ENCODE peak calls at places on chromosomes 2 and 18, in five cellular contexts. T is neural progenitor cell, B is IMR-90, A is PC-3, D is GM23338. M is an unnamed sample.

GRCh38 chr2:234533631-234534030 is 36.8 kb upstream of the ARL4C start:
- DNase-seq in D (peak; percentile 34), B (no peak), A (no peak), T (peak; percentile 61), M (no peak)

GRCh38 chr2:29916571-29916970 is 4.8 kb downstream of the ALK start:
- DNase-seq in B (no peak), A (peak; percentile 43), T (no peak), D (no peak), M (no peak)

GRCh38 chr2:230872151-230872967 is 7.6 kb downstream of the ITM2C start:
- DNase-seq in B (no peak), D (no peak), T (no peak), A (no peak), M (no peak)

GRCh38 chr2:2107140-2107539 is 223.9 kb downstream of the MYT1L start:
- DNase-seq in B (no peak), D (no peak), A (no peak), T (no peak), M (no peak)

GRCh38 chr18:49022311-49023280 is 71.8 kb upstream of the SMAD7 start:
- DNase-seq in A (no peak), B (no peak), D (no peak), T (no peak), M (peak; percentile 19)

GRCh38 chr2:219687882-219688559 is 60.6 kb downstream of the SLC4A3 start:
- DNase-seq in D (peak; percentile 54), A (peak; percentile 89), B (no peak), T (no peak), M (peak; percentile 27)

GRCh38 chr2:181977661-181978350 is 7.8 kb upstream of the PPP1R1C start:
- DNase-seq in D (no peak), A (peak; percentile 83), T (no peak), B (peak; percentile 76), M (no peak)

GRCh38 chr2:30180230-30180629 is 33.4 kb downstream of the YPEL5 start:
- DNase-seq in D (no peak), A (no peak), B (no peak), T (no peak), M (no peak)

GRCh38 chr2:63587814-63588384 is 378 bp downstream of the WDPCP start:
- DNase-seq in B (no peak), T (peak; percentile 24), A (peak; percentile 21), D (peak; percentile 83), M (no peak)

GRCh38 chr18:59742325-59743111 is 45.3 kb upstream of the CCBE1 start:
- DNase-seq in A (peak; percentile 24), D (no peak), B (peak; percentile 62), T (no peak), M (no peak)

GRCh38 chr2:75099521-75099922 is 99.8 kb downstream of the TACR1 start:
- DNase-seq in T (no peak), D (no peak), A (peak; percentile 77), B (no peak), M (no peak)

GRCh38 chr2:129301431-129301913 is 678.0 kb upstream of the RAB6C start:
- DNase-seq in B (no peak), D (no peak), T (no peak), A (no peak), M (no peak)
- H3K27ac ChIP-seq in B (no peak overlapping the region), D (no peak overlapping the region), T (no peak overlapping the region), A (no peak overlapping the region), M (no peak overlapping the region)

DNA sequence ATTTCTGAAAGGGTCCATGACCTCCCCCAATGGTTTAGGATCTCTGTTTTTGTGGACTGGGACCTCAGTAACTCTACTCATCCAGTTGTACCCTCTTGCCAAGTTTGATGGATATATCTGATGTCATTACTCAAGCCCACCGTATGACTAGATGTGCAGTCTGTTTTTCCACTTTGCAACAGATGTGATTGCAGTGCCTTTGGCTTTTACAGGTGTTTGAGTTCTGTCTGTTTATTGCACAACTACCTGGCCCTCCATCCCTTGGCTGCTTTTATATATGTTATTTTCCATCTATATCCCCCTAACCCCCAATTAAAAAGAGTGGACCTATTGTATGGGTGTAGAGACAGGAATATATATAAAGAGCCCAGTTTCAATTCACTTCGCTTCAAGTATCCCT is 10.8 kb downstream of the NCOA1 start:
- DNase-seq in B (no peak), D (no peak), T (no peak), A (no peak), M (no peak)
- H4K20me1 ChIP-seq in B (peaks cover 3% of the 10 kb centered on the region), D (no peaks in the 10 kb centered on the region), T (peaks cover 4% of the 10 kb centered on the region), A (no peaks in the 10 kb centered on the region), M (peaks cover 5% of the 10 kb centered on the region)

DNA sequence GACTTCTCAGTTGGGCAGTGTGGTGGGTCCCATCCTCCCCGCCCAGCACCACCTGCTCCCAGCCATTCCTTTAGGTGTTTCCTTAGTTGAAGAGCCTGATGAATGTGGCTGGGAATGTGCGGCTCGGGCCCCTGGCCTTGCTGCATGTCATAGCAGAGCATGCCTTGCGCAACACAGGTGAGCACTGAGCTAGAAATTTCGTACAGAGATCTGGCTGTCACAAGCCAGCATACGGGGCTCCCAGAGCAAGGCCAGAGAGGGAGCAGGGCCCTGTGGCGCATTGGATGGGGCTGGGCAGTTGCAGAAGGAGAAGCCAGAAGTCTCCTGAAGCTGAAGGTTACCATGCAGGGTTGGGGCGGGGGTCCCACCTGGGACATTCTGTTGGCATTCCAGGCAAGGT is 129.7 kb downstream of the WDSUB1 start:
- DNase-seq in B (no peak), D (no peak), A (no peak), T (no peak), M (no peak)
- H3K4me1 ChIP-seq in B (peaks cover 17% of the 10 kb centered on the region), D (peaks cover 3% of the 10 kb centered on the region), A (peaks cover 28% of the 10 kb centered on the region), T (peaks cover 36% of the 10 kb centered on the region), M (no peaks in the 10 kb centered on the region)

DNA sequence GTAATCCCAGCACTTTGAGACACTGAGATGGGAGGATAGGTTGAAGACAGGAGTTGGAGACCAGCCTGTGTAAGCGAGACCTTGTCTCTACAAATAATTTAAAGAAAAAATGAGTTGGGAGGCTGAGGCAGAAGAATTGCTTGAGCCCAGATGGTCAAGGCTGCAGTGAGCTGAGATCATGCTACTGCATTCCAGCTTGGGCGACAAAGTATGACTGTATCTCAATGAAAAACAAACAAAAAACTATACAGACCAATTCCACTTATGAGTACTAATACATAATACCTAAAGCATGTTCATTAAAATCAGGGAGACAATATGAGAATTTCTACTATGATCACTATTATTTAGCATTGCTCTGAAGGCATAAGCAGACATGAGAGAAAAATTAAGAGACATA is 12.6 kb downstream of the RNF149 start:
- DNase-seq in D (no peak), B (peak; percentile 86), T (no peak), A (no peak), M (no peak)
- H3K27ac ChIP-seq in D (no peak overlapping the region), B (no peak overlapping the region), T (no peak overlapping the region), A (no peak overlapping the region), M (no peak overlapping the region)

GRCh38 chr2:10446631-10447030 is 1.5 kb downstream of the ODC1 start:
- DNase-seq in A (no peak), D (no peak), T (no peak), B (no peak), M (peak; percentile 37)
- H4K20me1 ChIP-seq in A (peaks cover 60% of the 10 kb centered on the region), D (peaks cover 11% of the 10 kb centered on the region), T (peaks cover 57% of the 10 kb centered on the region), B (peaks cover 19% of the 10 kb centered on the region), M (peaks cover 47% of the 10 kb centered on the region)

GRCh38 chr2:207530160-207531023 is 630 bp downstream of the CREB1 start:
- DNase-seq in A (peak; percentile 45), D (peak; percentile 49), T (peak; percentile 86), B (no peak), M (peak; percentile 71)

GRCh38 chr2:207532676-207533075 is 2.9 kb downstream of the CREB1 start:
- DNase-seq in B (no peak), D (no peak), T (no peak), A (no peak), M (no peak)

GRCh38 chr2:207531024-207531411 is 1.3 kb downstream of the CREB1 start:
- DNase-seq in B (no peak), T (peak; percentile 19), A (no peak), D (no peak), M (no peak)

GRCh38 chr2:207528980-207529329 is 807 bp upstream of the CREB1 start:
- DNase-seq in T (no peak), A (peak; percentile 46), D (peak; percentile 64), B (no peak), M (peak; percentile 55)

DNA sequence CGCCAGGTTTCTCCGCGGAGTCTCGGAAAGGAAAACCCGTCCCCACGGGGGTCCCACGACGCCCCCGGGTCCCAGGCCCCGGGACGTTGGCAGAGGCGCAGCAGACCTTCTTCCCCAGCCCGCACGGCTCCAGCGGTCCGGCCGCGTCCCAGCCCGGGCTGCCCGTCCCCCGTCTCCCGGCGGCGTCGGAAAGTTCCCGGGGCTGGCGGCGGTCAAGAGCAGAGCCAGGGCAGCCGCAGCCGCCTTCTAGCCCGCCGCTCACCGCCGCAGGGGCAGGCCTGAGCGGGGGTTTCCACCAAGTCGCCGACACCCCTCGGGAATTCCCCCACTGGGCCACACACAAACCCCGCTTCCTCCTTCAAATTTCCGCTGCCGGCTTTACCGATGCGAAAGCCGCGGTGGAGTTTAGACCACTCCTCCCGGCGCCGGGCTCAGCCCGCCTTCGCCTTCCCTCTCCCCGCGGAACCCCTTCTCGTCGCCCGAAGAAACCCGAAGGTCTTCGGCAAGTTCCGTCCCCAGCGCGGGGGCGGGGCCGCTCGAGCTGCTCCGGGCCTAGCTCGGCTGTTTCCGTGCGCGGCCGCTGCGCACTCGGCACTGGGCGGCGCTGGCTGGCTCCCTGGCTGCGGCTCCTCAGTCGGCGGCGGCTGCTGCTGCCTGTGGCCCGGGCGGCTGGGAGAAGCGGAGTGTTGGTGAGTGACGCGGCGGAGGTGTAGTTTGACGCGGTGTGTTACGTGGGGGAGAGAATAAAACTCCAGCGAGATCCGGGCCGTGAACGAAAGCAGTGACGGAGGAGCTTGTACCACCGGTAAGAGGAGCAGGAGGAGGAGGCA is at the start of gene CREB1:
- DNase-seq in T (peak; percentile 97), D (peak; percentile 97), A (peak; percentile 99), B (peak; percentile 98), M (peak; percentile 96)
- H3K4me1 ChIP-seq in T (peaks cover 48% of the 10 kb centered on the region), D (peaks cover 38% of the 10 kb centered on the region), A (peaks cover 25% of the 10 kb centered on the region), B (no peaks in the 10 kb centered on the region), M (peaks cover 50% of the 10 kb centered on the region)

GRCh38 chr2:105375001-105375561 is 23.8 kb downstream of the FHL2 start:
- DNase-seq in B (peak; percentile 90), A (no peak), D (no peak), T (no peak), M (no peak)

GRCh38 chr2:105371810-105372209 is 27.0 kb downstream of the FHL2 start:
- DNase-seq in T (peak; percentile 16), B (no peak), D (no peak), A (no peak), M (no peak)

GRCh38 chr2:105371156-105371555 is 27.7 kb downstream of the FHL2 start:
- DNase-seq in T (no peak), D (no peak), A (peak; percentile 70), B (no peak), M (no peak)

GRCh38 chr2:105373895-105374401 is 24.9 kb downstream of the FHL2 start:
- DNase-seq in D (no peak), T (no peak), A (no peak), B (no peak), M (no peak)

GRCh38 chr2:105373344-105373781 is 25.5 kb downstream of the FHL2 start:
- DNase-seq in B (peak; percentile 59), T (no peak), D (no peak), A (no peak), M (no peak)
- H3K27ac ChIP-seq in B (peak overlapping the region; percentile 83), T (no peak overlapping the region), D (no peak overlapping the region), A (no peak overlapping the region), M (no peak overlapping the region)

GRCh38 chr2:239304533-239305221 is 96.1 kb downstream of the HDAC4 start:
- DNase-seq in B (no peak), D (peak; percentile 2), A (no peak), T (no peak), M (no peak)
- H4K20me1 ChIP-seq in B (peaks cover 7% of the 10 kb centered on the region), D (peaks cover 20% of the 10 kb centered on the region), A (no peaks in the 10 kb centered on the region), T (peaks cover 96% of the 10 kb centered on the region), M (no peaks in the 10 kb centered on the region)